ENCODE peak calls at places on chromosomes 12 and 14, in eight cellular contexts. O is nucleus accumbens; T is ACHN; X is hepatic stellate cell; M is Panc1; V is hippocampal formation; D is stimulated activated CD4-positive, alpha-beta T cell treated with anti-CD3 and anti-CD28 coated beads, Interleukin-2, amount 100 ng/mL, for 24 hours; A is substantia nigra. K is an unnamed sample.

GRCh38 chr12:63929426-63929825 is 84.9 kb downstream of the SRGAP1 start:
- DNase-seq in T (no peak), M (no peak), D (no peak), V (no peak), O (no peak), A (no peak), X (no peak), K (no peak)

GRCh38 chr12:24062642-24063245 is 113.3 kb upstream of the SOX5 start:
- DNase-seq in T (no peak), M (no peak), A (no peak), X (no peak), D (no peak), O (no peak), V (no peak), K (no peak)

GRCh38 chr12:120118710-120119097 is 2.2 kb upstream of the RAB35 start:
- DNase-seq in M (no peak), X (no peak), O (no peak), D (no peak), A (no peak), T (peak), V (no peak), K (no peak)

GRCh38 chr12:88908345-88908744 is 328.1 kb upstream of the KITLG start:
- DNase-seq in D (no peak), T (no peak), V (no peak), X (no peak), A (no peak), M (no peak), O (no peak), K (no peak)

GRCh38 chr12:91367234-91367849 is 184.7 kb upstream of the DCN start:
- DNase-seq in D (no peak), O (no peak), V (no peak), T (peak), X (no peak), M (no peak), A (no peak), K (no peak)

GRCh38 chr14:77579760-77580159 is 36.7 kb downstream of the SPTLC2 start:
- DNase-seq in O (no peak), T (no peak), X (no peak), A (no peak), M (no peak), D (no peak), V (no peak), K (no peak)

GRCh38 chr12:57118711-57119271 is 7.6 kb upstream of the STAT6 start:
- DNase-seq in X (no peak), T (peak), M (no peak), O (no peak), V (no peak), D (no peak), A (no peak), K (no peak)

GRCh38 chr12:57280234-57281062 is 29.5 kb upstream of the STAC3 start:
- DNase-seq in V (no peak), X (peak), A (no peak), D (peak), T (peak), O (peak), M (peak), K (no peak)

GRCh38 chr14:106530423-106531107 is 1004.2 kb downstream of the TMEM121 start:
- DNase-seq in D (peak), A (no peak), V (no peak), X (no peak), O (no peak), M (peak), T (no peak), K (no peak)

GRCh38 chr12:26610774-26611173 is 222.2 kb downstream of the ITPR2 start:
- DNase-seq in M (no peak), D (no peak), A (no peak), O (no peak), X (no peak), T (no peak), V (no peak), K (no peak)

GRCh38 chr12:15555466-15555865 is 233.2 kb downstream of the PTPRO start:
- DNase-seq in X (no peak), T (no peak), O (no peak), D (no peak), M (no peak), A (no peak), V (no peak), K (no peak)

GRCh38 chr12:89840162-89840922 is 131.7 kb upstream of the ATP2B1 start:
- DNase-seq in O (no peak), X (no peak), M (no peak), T (no peak), A (no peak), D (no peak), V (no peak), K (no peak)

GRCh38 chr12:21696603-21697002 is 39.0 kb upstream of the LDHB start:
- DNase-seq in M (no peak), D (no peak), X (no peak), T (no peak), A (no peak), V (no peak), O (no peak), K (no peak)

GRCh38 chr14:44966601-44967336 is 4.8 kb downstream of the TOGARAM1 start:
- DNase-seq in A (no peak), O (no peak), X (no peak), D (no peak), V (no peak), T (no peak), M (no peak), K (no peak)

GRCh38 chr12:102753802-102754201 is 163.2 kb downstream of the PAH start:
- DNase-seq in M (no peak), T (no peak), V (no peak), D (no peak), X (no peak), A (no peak), O (no peak), K (no peak)

GRCh38 chr14:69822456-69822855 is 25.4 kb upstream of the SLC10A1 start:
- DNase-seq in A (no peak), O (no peak), T (no peak), X (no peak), D (no peak), M (no peak), V (no peak), K (no peak)

GRCh38 chr14:64817631-64818030 is 62.1 kb downstream of the SPTB start:
- DNase-seq in O (no peak), X (peak), T (no peak), V (no peak), A (no peak), M (no peak), D (no peak), K (no peak)

GRCh38 chr12:31507966-31508365 is 83.0 kb downstream of the DENND5B start:
- DNase-seq in A (no peak), V (no peak), T (no peak), D (no peak), O (no peak), M (no peak), X (no peak), K (no peak)

GRCh38 chr12:67748761-67749075 is 100.2 kb downstream of the DYRK2 start:
- DNase-seq in T (peak), V (no peak), A (no peak), O (no peak), X (no peak), M (no peak), D (no peak), K (peak)

GRCh38 chr12:62767946-62768345 is 167.0 kb downstream of the PPM1H start:
- DNase-seq in M (no peak), O (no peak), V (no peak), X (no peak), T (no peak), A (no peak), D (peak), K (no peak)

GRCh38 chr14:42429401-42429800 is 822.7 kb downstream of the LRFN5 start:
- DNase-seq in T (no peak), M (no peak), D (no peak), V (no peak), A (no peak), X (no peak), O (no peak), K (no peak)

GRCh38 chr12:119050663-119051062 is 69.3 kb downstream of the SRRM4 start:
- DNase-seq in T (no peak), X (no peak), V (no peak), A (no peak), D (no peak), M (no peak), O (no peak), K (no peak)

GRCh38 chr14:40733206-40733605 is 873.5 kb upstream of the LRFN5 start:
- DNase-seq in A (no peak), D (no peak), V (no peak), X (no peak), T (no peak), O (no peak), M (no peak), K (no peak)

GRCh38 chr12:51846911-51847829 is 1.3 kb downstream of the FIGNL2 start:
- DNase-seq in A (no peak), T (peak), M (no peak), D (peak), O (no peak), V (no peak), X (peak), K (peak)

GRCh38 chr12:53998174-53998899 is 1.6 kb upstream of the HOXC9 start:
- DNase-seq in V (no peak), T (no peak), M (no peak), O (no peak), X (no peak), A (no peak), D (no peak), K (no peak)

GRCh38 chr12:131862994-131863710 is 31.3 kb upstream of the ULK1 start:
- DNase-seq in V (no peak), X (no peak), A (no peak), T (no peak), M (no peak), D (no peak), O (no peak), K (no peak)

GRCh38 chr12:27900920-27901879 is 71.3 kb downstream of the PTHLH start:
- DNase-seq in V (no peak), X (no peak), T (no peak), D (no peak), A (no peak), M (no peak), O (no peak), K (no peak)

GRCh38 chr14:35341454-35342159 is 49.4 kb downstream of the PSMA6 start:
- DNase-seq in O (peak), A (peak), X (peak), T (peak), M (no peak), D (peak), V (peak), K (no peak)

GRCh38 chr12:68613209-68613904 is 2.7 kb downstream of the RAP1B start:
- DNase-seq in X (no peak), V (no peak), T (no peak), D (peak), M (no peak), O (no peak), A (no peak), K (no peak)

GRCh38 chr14:70812124-70812818 is 3.0 kb upstream of the MAP3K9 start:
- DNase-seq in D (no peak), X (no peak), A (no peak), T (no peak), M (no peak), O (no peak), V (no peak), K (no peak)

GRCh38 chr14:38485011-38485410 is 229.1 kb upstream of the CLEC14A start:
- DNase-seq in A (no peak), O (no peak), D (no peak), T (no peak), X (no peak), V (no peak), M (no peak), K (no peak)

GRCh38 chr12:13362260-13362841 is 165.8 kb downstream of the EMP1 start:
- DNase-seq in A (no peak), M (peak), O (no peak), X (peak), D (peak), T (peak), V (peak), K (peak)

GRCh38 chr14:99481745-99482099 is 513 bp downstream of the CCNK start:
- DNase-seq in A (no peak), T (peak), M (no peak), D (peak), V (no peak), X (peak), O (no peak), K (no peak)

K was measured in HuH-7.